ENCODE peak calls at places on chromosome 12, in nine cellular contexts. One of them, this sample, is unnamed.

GRCh38 chr12:124535066-124535740 is 32.2 kb downstream of the NCOR2 start:
- DNase-seq in OCI-M1: no peak
- DNase-seq in adrenal gland: no peak
- DNase-seq in CD8-positive, alpha-beta memory T cell: no peak
- DNase-seq in heart right ventricle: no peak
- DNase-seq in midbrain: no peak
- DNase-seq in NCI-H1417: no peak
- DNase-seq in HCT116: no peak
- DNase-seq in thyroid gland: no peak
- DNase-seq in this sample: no peak

GRCh38 chr12:102344691-102345090 is 135.7 kb downstream of the IGF1 start:
- DNase-seq in thyroid gland: no peak
- DNase-seq in heart right ventricle: no peak
- DNase-seq in NCI-H1417: no peak
- DNase-seq in HCT116: no peak
- DNase-seq in adrenal gland: no peak
- DNase-seq in midbrain: no peak
- DNase-seq in OCI-M1: no peak
- DNase-seq in CD8-positive, alpha-beta memory T cell: no peak
- DNase-seq in this sample: no peak

GRCh38 chr12:3101309-3102022 is 24.3 kb downstream of the TSPAN9 start:
- DNase-seq in adrenal gland: no peak
- DNase-seq in HCT116: no peak
- DNase-seq in thyroid gland: no peak
- DNase-seq in NCI-H1417: no peak
- DNase-seq in heart right ventricle: no peak
- DNase-seq in CD8-positive, alpha-beta memory T cell: no peak
- DNase-seq in midbrain: no peak
- DNase-seq in OCI-M1: no peak
- DNase-seq in this sample: no peak

GRCh38 chr12:85874064-85874463 is at the start of gene NTS:
- DNase-seq in NCI-H1417: no peak
- DNase-seq in heart right ventricle: no peak
- DNase-seq in midbrain: no peak
- DNase-seq in thyroid gland: no peak
- DNase-seq in OCI-M1: peak; percentile 88
- DNase-seq in adrenal gland: no peak
- DNase-seq in HCT116: no peak
- DNase-seq in CD8-positive, alpha-beta memory T cell: no peak
- DNase-seq in this sample: peak; percentile 51

GRCh38 chr12:93846936-93847516 is 169.9 kb downstream of the CRADD start:
- DNase-seq in NCI-H1417: no peak
- DNase-seq in thyroid gland: no peak
- DNase-seq in OCI-M1: no peak
- DNase-seq in heart right ventricle: no peak
- DNase-seq in HCT116: no peak
- DNase-seq in adrenal gland: no peak
- DNase-seq in midbrain: no peak
- DNase-seq in CD8-positive, alpha-beta memory T cell: no peak
- DNase-seq in this sample: no peak

GRCh38 chr12:26156201-26156871 is 31.5 kb upstream of the BHLHE41 start:
- DNase-seq in adrenal gland: no peak
- DNase-seq in OCI-M1: peak; percentile 48
- DNase-seq in midbrain: no peak
- DNase-seq in NCI-H1417: no peak
- DNase-seq in HCT116: no peak
- DNase-seq in CD8-positive, alpha-beta memory T cell: no peak
- DNase-seq in heart right ventricle: no peak
- DNase-seq in thyroid gland: no peak
- DNase-seq in this sample: no peak

GRCh38 chr12:81520064-81520945 is 238.8 kb downstream of the PPFIA2 start:
- DNase-seq in adrenal gland: no peak
- DNase-seq in NCI-H1417: no peak
- DNase-seq in HCT116: no peak
- DNase-seq in OCI-M1: peak; percentile 79
- DNase-seq in CD8-positive, alpha-beta memory T cell: no peak
- DNase-seq in thyroid gland: no peak
- DNase-seq in midbrain: no peak
- DNase-seq in heart right ventricle: no peak
- DNase-seq in this sample: no peak

GRCh38 chr12:72133497-72134055 is 138.6 kb upstream of the TRHDE start:
- DNase-seq in CD8-positive, alpha-beta memory T cell: no peak
- DNase-seq in midbrain: no peak
- DNase-seq in adrenal gland: no peak
- DNase-seq in OCI-M1: peak; percentile 5
- DNase-seq in HCT116: no peak
- DNase-seq in thyroid gland: no peak
- DNase-seq in NCI-H1417: no peak
- DNase-seq in heart right ventricle: no peak
- DNase-seq in this sample: no peak

GRCh38 chr12:115956236-115956635 is 321.3 kb downstream of the MED13L start:
- DNase-seq in HCT116: no peak
- DNase-seq in midbrain: no peak
- DNase-seq in NCI-H1417: no peak
- DNase-seq in heart right ventricle: no peak
- DNase-seq in thyroid gland: no peak
- DNase-seq in adrenal gland: no peak
- DNase-seq in CD8-positive, alpha-beta memory T cell: no peak
- DNase-seq in OCI-M1: no peak
- DNase-seq in this sample: peak; percentile 90

This sample was measured in G401.